ENCODE peak calls at places on chromosomes 3 and 15, in ten cellular contexts. One of them, this sample, is unnamed.

GRCh38 chr3:168096210-168096795 is 579 bp upstream of the GOLIM4 start:
- DNase-seq in anterior cingulate cortex: peak; percentile 58
- DNase-seq in activated T-cell treated with anti-CD3 and anti-CD28 coated beads, Interleukin-2, amount 50 U/mL, for 48 hours: no peak
- DNase-seq in head of caudate nucleus: peak; percentile 34
- DNase-seq in NAMALWA: peak; percentile 83
- DNase-seq in naive thymus-derived CD4-positive, alpha-beta T cell: no peak
- DNase-seq in neural crest cell: peak; percentile 58
- DNase-seq in gastrocnemius medialis: peak; percentile 58
- DNase-seq in RWPE1: peak; percentile 78
- DNase-seq in CD4-positive, alpha-beta T cell: no peak
- DNase-seq in this sample: peak; percentile 74

GRCh38 chr15:88985547-88986393 is 72.6 kb upstream of the MFGE8 start:
- DNase-seq in anterior cingulate cortex: no peak
- DNase-seq in naive thymus-derived CD4-positive, alpha-beta T cell: no peak
- DNase-seq in RWPE1: no peak
- DNase-seq in CD4-positive, alpha-beta T cell: no peak
- DNase-seq in head of caudate nucleus: no peak
- DNase-seq in neural crest cell: no peak
- DNase-seq in NAMALWA: no peak
- DNase-seq in activated T-cell treated with anti-CD3 and anti-CD28 coated beads, Interleukin-2, amount 50 U/mL, for 48 hours: no peak
- DNase-seq in gastrocnemius medialis: no peak
- DNase-seq in this sample: no peak

GRCh38 chr15:77474310-77474986 is 53.8 kb downstream of the HMG20A start:
- DNase-seq in RWPE1: no peak
- DNase-seq in naive thymus-derived CD4-positive, alpha-beta T cell: no peak
- DNase-seq in gastrocnemius medialis: no peak
- DNase-seq in NAMALWA: no peak
- DNase-seq in head of caudate nucleus: no peak
- DNase-seq in activated T-cell treated with anti-CD3 and anti-CD28 coated beads, Interleukin-2, amount 50 U/mL, for 48 hours: no peak
- DNase-seq in CD4-positive, alpha-beta T cell: no peak
- DNase-seq in anterior cingulate cortex: no peak
- DNase-seq in neural crest cell: no peak
- DNase-seq in this sample: peak; percentile 51

GRCh38 chr3:185961675-185962232 is 23.9 kb upstream of the TRA2B start:
- DNase-seq in RWPE1: no peak
- DNase-seq in head of caudate nucleus: no peak
- DNase-seq in naive thymus-derived CD4-positive, alpha-beta T cell: no peak
- DNase-seq in NAMALWA: no peak
- DNase-seq in neural crest cell: no peak
- DNase-seq in activated T-cell treated with anti-CD3 and anti-CD28 coated beads, Interleukin-2, amount 50 U/mL, for 48 hours: no peak
- DNase-seq in anterior cingulate cortex: no peak
- DNase-seq in gastrocnemius medialis: no peak
- DNase-seq in CD4-positive, alpha-beta T cell: no peak
- DNase-seq in this sample: no peak

GRCh38 chr3:50267280-50267913 is 1.6 kb upstream of the SEMA3B start:
- DNase-seq in anterior cingulate cortex: no peak
- DNase-seq in CD4-positive, alpha-beta T cell: no peak
- DNase-seq in RWPE1: no peak
- DNase-seq in naive thymus-derived CD4-positive, alpha-beta T cell: no peak
- DNase-seq in activated T-cell treated with anti-CD3 and anti-CD28 coated beads, Interleukin-2, amount 50 U/mL, for 48 hours: no peak
- DNase-seq in head of caudate nucleus: peak; percentile 69
- DNase-seq in gastrocnemius medialis: peak; percentile 49
- DNase-seq in neural crest cell: no peak
- DNase-seq in NAMALWA: no peak
- DNase-seq in this sample: no peak

GRCh38 chr3:101999177-101999778 is 150.0 kb downstream of the NFKBIZ start:
- DNase-seq in RWPE1: no peak
- DNase-seq in anterior cingulate cortex: no peak
- DNase-seq in neural crest cell: no peak
- DNase-seq in CD4-positive, alpha-beta T cell: no peak
- DNase-seq in naive thymus-derived CD4-positive, alpha-beta T cell: no peak
- DNase-seq in head of caudate nucleus: no peak
- DNase-seq in NAMALWA: peak; percentile 48
- DNase-seq in gastrocnemius medialis: no peak
- DNase-seq in activated T-cell treated with anti-CD3 and anti-CD28 coated beads, Interleukin-2, amount 50 U/mL, for 48 hours: no peak
- DNase-seq in this sample: no peak

GRCh38 chr15:99371180-99372103 is 120.2 kb downstream of the LRRC28 start:
- DNase-seq in neural crest cell: no peak
- DNase-seq in head of caudate nucleus: no peak
- DNase-seq in RWPE1: no peak
- DNase-seq in gastrocnemius medialis: no peak
- DNase-seq in naive thymus-derived CD4-positive, alpha-beta T cell: no peak
- DNase-seq in NAMALWA: peak; percentile 50
- DNase-seq in anterior cingulate cortex: no peak
- DNase-seq in activated T-cell treated with anti-CD3 and anti-CD28 coated beads, Interleukin-2, amount 50 U/mL, for 48 hours: no peak
- DNase-seq in CD4-positive, alpha-beta T cell: no peak
- DNase-seq in this sample: no peak

GRCh38 chr15:78930577-78931388 is 14.1 kb downstream of the CTSH start:
- DNase-seq in gastrocnemius medialis: peak; percentile 73
- DNase-seq in neural crest cell: no peak
- DNase-seq in anterior cingulate cortex: no peak
- DNase-seq in NAMALWA: no peak
- DNase-seq in RWPE1: peak; percentile 98
- DNase-seq in head of caudate nucleus: no peak
- DNase-seq in CD4-positive, alpha-beta T cell: no peak
- DNase-seq in activated T-cell treated with anti-CD3 and anti-CD28 coated beads, Interleukin-2, amount 50 U/mL, for 48 hours: no peak
- DNase-seq in naive thymus-derived CD4-positive, alpha-beta T cell: no peak
- DNase-seq in this sample: no peak

GRCh38 chr3:108305484-108306172 is 9.3 kb downstream of the HHLA2 start:
- DNase-seq in head of caudate nucleus: no peak
- DNase-seq in gastrocnemius medialis: no peak
- DNase-seq in anterior cingulate cortex: no peak
- DNase-seq in naive thymus-derived CD4-positive, alpha-beta T cell: no peak
- DNase-seq in activated T-cell treated with anti-CD3 and anti-CD28 coated beads, Interleukin-2, amount 50 U/mL, for 48 hours: no peak
- DNase-seq in CD4-positive, alpha-beta T cell: no peak
- DNase-seq in RWPE1: no peak
- DNase-seq in NAMALWA: no peak
- DNase-seq in neural crest cell: no peak
- DNase-seq in this sample: no peak

GRCh38 chr3:106088270-106088669 is 219.5 kb upstream of the CBLB start:
- DNase-seq in gastrocnemius medialis: no peak
- DNase-seq in NAMALWA: no peak
- DNase-seq in CD4-positive, alpha-beta T cell: no peak
- DNase-seq in RWPE1: no peak
- DNase-seq in activated T-cell treated with anti-CD3 and anti-CD28 coated beads, Interleukin-2, amount 50 U/mL, for 48 hours: no peak
- DNase-seq in head of caudate nucleus: no peak
- DNase-seq in neural crest cell: no peak
- DNase-seq in naive thymus-derived CD4-positive, alpha-beta T cell: no peak
- DNase-seq in anterior cingulate cortex: no peak
- DNase-seq in this sample: peak; percentile 5

GRCh38 chr3:161337311-161337710 is 34.0 kb downstream of the SPTSSB start:
- DNase-seq in gastrocnemius medialis: no peak
- DNase-seq in head of caudate nucleus: no peak
- DNase-seq in neural crest cell: no peak
- DNase-seq in CD4-positive, alpha-beta T cell: no peak
- DNase-seq in activated T-cell treated with anti-CD3 and anti-CD28 coated beads, Interleukin-2, amount 50 U/mL, for 48 hours: no peak
- DNase-seq in anterior cingulate cortex: no peak
- DNase-seq in naive thymus-derived CD4-positive, alpha-beta T cell: no peak
- DNase-seq in NAMALWA: no peak
- DNase-seq in RWPE1: no peak
- DNase-seq in this sample: no peak

GRCh38 chr3:131285456-131285855 is 96.1 kb upstream of the NUDT16 start:
- DNase-seq in neural crest cell: no peak
- DNase-seq in RWPE1: no peak
- DNase-seq in naive thymus-derived CD4-positive, alpha-beta T cell: no peak
- DNase-seq in CD4-positive, alpha-beta T cell: no peak
- DNase-seq in NAMALWA: no peak
- DNase-seq in activated T-cell treated with anti-CD3 and anti-CD28 coated beads, Interleukin-2, amount 50 U/mL, for 48 hours: no peak
- DNase-seq in head of caudate nucleus: no peak
- DNase-seq in anterior cingulate cortex: no peak
- DNase-seq in gastrocnemius medialis: no peak
- DNase-seq in this sample: no peak

GRCh38 chr3:23533596-23534386 is 272.0 kb upstream of the UBE2E1 start:
- DNase-seq in activated T-cell treated with anti-CD3 and anti-CD28 coated beads, Interleukin-2, amount 50 U/mL, for 48 hours: no peak
- DNase-seq in anterior cingulate cortex: no peak
- DNase-seq in NAMALWA: no peak
- DNase-seq in naive thymus-derived CD4-positive, alpha-beta T cell: no peak
- DNase-seq in head of caudate nucleus: no peak
- DNase-seq in RWPE1: no peak
- DNase-seq in CD4-positive, alpha-beta T cell: no peak
- DNase-seq in neural crest cell: no peak
- DNase-seq in gastrocnemius medialis: no peak
- DNase-seq in this sample: no peak

GRCh38 chr15:57283774-57284508 is 92.4 kb upstream of the CGNL1 start:
- DNase-seq in CD4-positive, alpha-beta T cell: no peak
- DNase-seq in neural crest cell: no peak
- DNase-seq in gastrocnemius medialis: no peak
- DNase-seq in NAMALWA: no peak
- DNase-seq in RWPE1: no peak
- DNase-seq in activated T-cell treated with anti-CD3 and anti-CD28 coated beads, Interleukin-2, amount 50 U/mL, for 48 hours: no peak
- DNase-seq in naive thymus-derived CD4-positive, alpha-beta T cell: no peak
- DNase-seq in anterior cingulate cortex: no peak
- DNase-seq in head of caudate nucleus: no peak
- DNase-seq in this sample: no peak

GRCh38 chr15:61556037-61556648 is 327.0 kb upstream of the RORA start:
- DNase-seq in anterior cingulate cortex: no peak
- DNase-seq in NAMALWA: no peak
- DNase-seq in gastrocnemius medialis: no peak
- DNase-seq in CD4-positive, alpha-beta T cell: no peak
- DNase-seq in neural crest cell: no peak
- DNase-seq in naive thymus-derived CD4-positive, alpha-beta T cell: no peak
- DNase-seq in activated T-cell treated with anti-CD3 and anti-CD28 coated beads, Interleukin-2, amount 50 U/mL, for 48 hours: no peak
- DNase-seq in head of caudate nucleus: no peak
- DNase-seq in RWPE1: peak; percentile 33
- DNase-seq in this sample: no peak

GRCh38 chr3:67380118-67380517 is 274.3 kb downstream of the SUCLG2 start:
- DNase-seq in anterior cingulate cortex: no peak
- DNase-seq in head of caudate nucleus: no peak
- DNase-seq in gastrocnemius medialis: no peak
- DNase-seq in RWPE1: no peak
- DNase-seq in CD4-positive, alpha-beta T cell: no peak
- DNase-seq in neural crest cell: no peak
- DNase-seq in activated T-cell treated with anti-CD3 and anti-CD28 coated beads, Interleukin-2, amount 50 U/mL, for 48 hours: no peak
- DNase-seq in naive thymus-derived CD4-positive, alpha-beta T cell: no peak
- DNase-seq in NAMALWA: no peak
- DNase-seq in this sample: no peak

GRCh38 chr3:69532828-69533219 is 146.9 kb upstream of the FRMD4B start:
- DNase-seq in naive thymus-derived CD4-positive, alpha-beta T cell: no peak
- DNase-seq in RWPE1: no peak
- DNase-seq in activated T-cell treated with anti-CD3 and anti-CD28 coated beads, Interleukin-2, amount 50 U/mL, for 48 hours: no peak
- DNase-seq in neural crest cell: no peak
- DNase-seq in head of caudate nucleus: no peak
- DNase-seq in anterior cingulate cortex: no peak
- DNase-seq in NAMALWA: no peak
- DNase-seq in gastrocnemius medialis: no peak
- DNase-seq in CD4-positive, alpha-beta T cell: no peak
- DNase-seq in this sample: no peak

GRCh38 chr3:71629289-71630252 is 46.0 kb upstream of the FOXP1 start:
- DNase-seq in naive thymus-derived CD4-positive, alpha-beta T cell: no peak
- DNase-seq in gastrocnemius medialis: peak; percentile 19
- DNase-seq in head of caudate nucleus: no peak
- DNase-seq in neural crest cell: no peak
- DNase-seq in anterior cingulate cortex: no peak
- DNase-seq in CD4-positive, alpha-beta T cell: no peak
- DNase-seq in activated T-cell treated with anti-CD3 and anti-CD28 coated beads, Interleukin-2, amount 50 U/mL, for 48 hours: no peak
- DNase-seq in RWPE1: no peak
- DNase-seq in NAMALWA: no peak
- DNase-seq in this sample: no peak

GRCh38 chr15:90610220-90610619 is 80.5 kb downstream of the CRTC3 start:
- DNase-seq in CD4-positive, alpha-beta T cell: no peak
- DNase-seq in anterior cingulate cortex: no peak
- DNase-seq in RWPE1: no peak
- DNase-seq in gastrocnemius medialis: no peak
- DNase-seq in activated T-cell treated with anti-CD3 and anti-CD28 coated beads, Interleukin-2, amount 50 U/mL, for 48 hours: no peak
- DNase-seq in naive thymus-derived CD4-positive, alpha-beta T cell: no peak
- DNase-seq in NAMALWA: no peak
- DNase-seq in head of caudate nucleus: no peak
- DNase-seq in neural crest cell: no peak
- DNase-seq in this sample: no peak

GRCh38 chr3:21170964-21171363 is 580.0 kb downstream of the ZNF385D start:
- DNase-seq in neural crest cell: peak; percentile 3
- DNase-seq in activated T-cell treated with anti-CD3 and anti-CD28 coated beads, Interleukin-2, amount 50 U/mL, for 48 hours: no peak
- DNase-seq in anterior cingulate cortex: no peak
- DNase-seq in naive thymus-derived CD4-positive, alpha-beta T cell: no peak
- DNase-seq in NAMALWA: peak; percentile 48
- DNase-seq in head of caudate nucleus: no peak
- DNase-seq in CD4-positive, alpha-beta T cell: no peak
- DNase-seq in gastrocnemius medialis: no peak
- DNase-seq in RWPE1: no peak
- DNase-seq in this sample: no peak

GRCh38 chr3:195003006-195003892 is 267.7 kb downstream of the XXYLT1 start:
- DNase-seq in gastrocnemius medialis: peak; percentile 24
- DNase-seq in head of caudate nucleus: no peak
- DNase-seq in neural crest cell: no peak
- DNase-seq in RWPE1: no peak
- DNase-seq in anterior cingulate cortex: no peak
- DNase-seq in NAMALWA: peak; percentile 19
- DNase-seq in activated T-cell treated with anti-CD3 and anti-CD28 coated beads, Interleukin-2, amount 50 U/mL, for 48 hours: no peak
- DNase-seq in naive thymus-derived CD4-positive, alpha-beta T cell: no peak
- DNase-seq in CD4-positive, alpha-beta T cell: no peak
- DNase-seq in this sample: no peak

GRCh38 chr3:123725652-123726400 is 141.0 kb upstream of the HACD2 start:
- DNase-seq in neural crest cell: no peak
- DNase-seq in RWPE1: no peak
- DNase-seq in NAMALWA: no peak
- DNase-seq in activated T-cell treated with anti-CD3 and anti-CD28 coated beads, Interleukin-2, amount 50 U/mL, for 48 hours: no peak
- DNase-seq in anterior cingulate cortex: no peak
- DNase-seq in head of caudate nucleus: no peak
- DNase-seq in gastrocnemius medialis: no peak
- DNase-seq in CD4-positive, alpha-beta T cell: no peak
- DNase-seq in naive thymus-derived CD4-positive, alpha-beta T cell: no peak
- DNase-seq in this sample: no peak

GRCh38 chr3:129503387-129504010 is 24.9 kb upstream of the RHO start:
- DNase-seq in naive thymus-derived CD4-positive, alpha-beta T cell: no peak
- DNase-seq in RWPE1: no peak
- DNase-seq in neural crest cell: no peak
- DNase-seq in CD4-positive, alpha-beta T cell: no peak
- DNase-seq in anterior cingulate cortex: no peak
- DNase-seq in head of caudate nucleus: no peak
- DNase-seq in activated T-cell treated with anti-CD3 and anti-CD28 coated beads, Interleukin-2, amount 50 U/mL, for 48 hours: no peak
- DNase-seq in NAMALWA: no peak
- DNase-seq in gastrocnemius medialis: no peak
- DNase-seq in this sample: peak; percentile 32

GRCh38 chr3:13710251-13710650 is 161.3 kb downstream of the FBLN2 start:
- DNase-seq in NAMALWA: no peak
- DNase-seq in gastrocnemius medialis: no peak
- DNase-seq in anterior cingulate cortex: no peak
- DNase-seq in CD4-positive, alpha-beta T cell: no peak
- DNase-seq in neural crest cell: no peak
- DNase-seq in head of caudate nucleus: no peak
- DNase-seq in naive thymus-derived CD4-positive, alpha-beta T cell: no peak
- DNase-seq in activated T-cell treated with anti-CD3 and anti-CD28 coated beads, Interleukin-2, amount 50 U/mL, for 48 hours: no peak
- DNase-seq in RWPE1: no peak
- DNase-seq in this sample: no peak

GRCh38 chr15:80937718-80938117 is 51.9 kb downstream of the MESD start:
- DNase-seq in activated T-cell treated with anti-CD3 and anti-CD28 coated beads, Interleukin-2, amount 50 U/mL, for 48 hours: no peak
- DNase-seq in RWPE1: no peak
- DNase-seq in NAMALWA: no peak
- DNase-seq in head of caudate nucleus: no peak
- DNase-seq in anterior cingulate cortex: no peak
- DNase-seq in neural crest cell: no peak
- DNase-seq in CD4-positive, alpha-beta T cell: no peak
- DNase-seq in gastrocnemius medialis: no peak
- DNase-seq in naive thymus-derived CD4-positive, alpha-beta T cell: no peak
- DNase-seq in this sample: no peak

GRCh38 chr3:108153451-108153981 is 62.7 kb upstream of the CD47 start:
- DNase-seq in RWPE1: peak; percentile 5
- DNase-seq in activated T-cell treated with anti-CD3 and anti-CD28 coated beads, Interleukin-2, amount 50 U/mL, for 48 hours: peak; percentile 61
- DNase-seq in CD4-positive, alpha-beta T cell: peak; percentile 29
- DNase-seq in neural crest cell: peak; percentile 7
- DNase-seq in NAMALWA: peak; percentile 74
- DNase-seq in anterior cingulate cortex: no peak
- DNase-seq in naive thymus-derived CD4-positive, alpha-beta T cell: peak; percentile 39
- DNase-seq in gastrocnemius medialis: no peak
- DNase-seq in head of caudate nucleus: peak; percentile 9
- DNase-seq in this sample: no peak

GRCh38 chr15:24971772-24972171 is 17.0 kb downstream of the SNRPN start:
- DNase-seq in head of caudate nucleus: no peak
- DNase-seq in NAMALWA: no peak
- DNase-seq in RWPE1: no peak
- DNase-seq in activated T-cell treated with anti-CD3 and anti-CD28 coated beads, Interleukin-2, amount 50 U/mL, for 48 hours: no peak
- DNase-seq in neural crest cell: no peak
- DNase-seq in gastrocnemius medialis: no peak
- DNase-seq in naive thymus-derived CD4-positive, alpha-beta T cell: no peak
- DNase-seq in CD4-positive, alpha-beta T cell: no peak
- DNase-seq in anterior cingulate cortex: no peak
- DNase-seq in this sample: no peak

GRCh38 chr3:150293401-150294001 is 114.6 kb upstream of the TSC22D2 start:
- DNase-seq in head of caudate nucleus: no peak
- DNase-seq in CD4-positive, alpha-beta T cell: no peak
- DNase-seq in NAMALWA: no peak
- DNase-seq in activated T-cell treated with anti-CD3 and anti-CD28 coated beads, Interleukin-2, amount 50 U/mL, for 48 hours: no peak
- DNase-seq in neural crest cell: no peak
- DNase-seq in gastrocnemius medialis: no peak
- DNase-seq in anterior cingulate cortex: no peak
- DNase-seq in naive thymus-derived CD4-positive, alpha-beta T cell: no peak
- DNase-seq in RWPE1: no peak
- DNase-seq in this sample: no peak